ENCODE peak calls at places on chromosome X, in five cellular contexts. T, R, B, S and E are unnamed samples.

GRCh38 chrX:25066131-25066530 is 50.4 kb upstream of the ARX start:
- DNase-seq in S (no peak), B (no peak), R (no peak), T (no peak), E (no peak)

GRCh38 chrX:50920132-50920531 is 9.6 kb downstream of the BMP15 start:
- DNase-seq in R (no peak), B (no peak), S (no peak), T (no peak), E (peak)

GRCh38 chrX:101803451-101803850 is 128.4 kb downstream of the ZMAT1 start:
- DNase-seq in S (no peak), B (no peak), T (no peak), R (no peak), E (peak)

GRCh38 chrX:114583646-114584433 is at the start of gene HTR2C:
- DNase-seq in B (peak), T (no peak), R (no peak), S (no peak), E (no peak)

GRCh38 chrX:48459483-48459882 is 10.6 kb downstream of the SLC38A5 start:
- DNase-seq in B (no peak), R (no peak), T (no peak), S (no peak), E (no peak)

GRCh38 chrX:150899191-150899757 is 806 bp upstream of the CD99L2 start:
- DNase-seq in R (peak), B (peak), S (peak), T (no peak), E (no peak)

GRCh38 chrX:152405561-152405960 is 45.6 kb downstream of the GABRA3 start:
- DNase-seq in R (no peak), T (no peak), S (no peak), B (no peak), E (peak)

GRCh38 chrX:31580227-31580626 is 508.4 kb upstream of the FTHL17 start:
- DNase-seq in R (no peak), B (no peak), T (no peak), S (peak), E (no peak)

GRCh38 chrX:39985551-39985950 is 112.2 kb downstream of the BCOR start:
- DNase-seq in S (no peak), T (no peak), B (no peak), R (no peak), E (no peak)

GRCh38 chrX:74119016-74119910 is 184.7 kb upstream of the ZCCHC13 start:
- DNase-seq in R (no peak), S (no peak), B (no peak), T (no peak), E (peak)

GRCh38 chrX:109959356-109959871 is 43.5 kb upstream of the TMEM164 start:
- DNase-seq in B (no peak), T (no peak), S (no peak), R (no peak), E (no peak)

GRCh38 chrX:132207996-132208395 is 11.3 kb downstream of the RAP2C start:
- DNase-seq in T (no peak), B (no peak), R (no peak), S (no peak), E (no peak)

GRCh38 chrX:48107717-48108116 is 22.7 kb upstream of the SPACA5B start:
- DNase-seq in B (no peak), T (no peak), S (no peak), R (no peak), E (no peak)

GRCh38 chrX:46381630-46382029 is 163.6 kb downstream of the ZNF674 start:
- DNase-seq in R (no peak), T (no peak), B (no peak), S (peak), E (peak)

GRCh38 chrX:63349307-63349706 is 1.8 kb downstream of the SPIN4 start:
- DNase-seq in S (no peak), B (peak), R (no peak), T (no peak), E (peak)

GRCh38 chrX:124234348-124234747 is 98.1 kb upstream of the TEX13D start:
- DNase-seq in R (no peak), B (no peak), T (no peak), S (no peak), E (no peak)

GRCh38 chrX:2432298-2432863 is 68.4 kb downstream of the DHRSX start:
- DNase-seq in T (no peak), R (no peak), S (no peak), B (no peak), E (no peak)

GRCh38 chrX:110218591-110218990 is 99.3 kb downstream of the AMMECR1 start:
- DNase-seq in S (no peak), B (no peak), R (no peak), T (no peak), E (peak)

GRCh38 chrX:118552501-118552900 is 56.9 kb downstream of the DOCK11 start:
- DNase-seq in B (no peak), R (no peak), S (no peak), T (no peak), E (peak)

GRCh38 chrX:131975851-131976250 is 47.3 kb upstream of the STK26 start:
- DNase-seq in B (no peak), T (no peak), R (no peak), S (no peak), E (no peak)

GRCh38 chrX:121949041-121949760 is 901.8 kb downstream of the GLUD2 start:
- DNase-seq in T (no peak), S (no peak), R (no peak), B (no peak), E (no peak)

GRCh38 chrX:139691493-139691842 is 16.5 kb downstream of the MCF2 start:
- DNase-seq in T (no peak), S (peak), B (peak), R (no peak), E (no peak)

GRCh38 chrX:850471-850916 is 219.9 kb downstream of the SHOX start:
- DNase-seq in T (no peak), B (no peak), S (no peak), R (no peak), E (no peak)

GRCh38 chrX:149453030-149453429 is 52.1 kb downstream of the IDS start:
- DNase-seq in B (no peak), T (no peak), R (no peak), S (no peak), E (peak)

GRCh38 chrX:40867352-40867751 is 132.0 kb upstream of the MED14 start:
- DNase-seq in R (no peak), B (no peak), T (no peak), S (no peak), E (peak)

GRCh38 chrX:102712216-102712966 is at the start of gene GPRASP2:
- DNase-seq in B (peak), T (no peak), R (peak), S (peak), E (peak)

GRCh38 chrX:49829016-49829415 is at the start of gene PAGE4:
- DNase-seq in R (no peak), T (no peak), B (peak), S (no peak), E (no peak)

GRCh38 chrX:154540897-154541535 is 5.6 kb downstream of the G6PD start:
- DNase-seq in T (no peak), B (no peak), S (no peak), R (no peak), E (peak)

GRCh38 chrX:40628506-40628905 is 5.3 kb downstream of the MPC1L start:
- DNase-seq in T (no peak), B (no peak), S (no peak), R (no peak), E (no peak)

GRCh38 chrX:110414679-110415439 is 56.2 kb downstream of the RTL9 start:
- DNase-seq in R (no peak), T (no peak), S (no peak), B (no peak), E (no peak)

GRCh38 chrX:8815460-8816065 is 14.4 kb upstream of the FAM9A start:
- DNase-seq in S (no peak), B (peak), T (no peak), R (no peak), E (peak)
- TF ChIP-seq CTCF in S (peak), B (peak), T (peak), R (peak), E (peak)

GRCh38 chrX:16671005-16671404 is 21.0 kb downstream of the S100G start:
- DNase-seq in T (no peak), B (peak), R (no peak), S (no peak), E (peak)
- TF ChIP-seq CTCF in T (no peak), B (peak), R (no peak), S (no peak), E (peak)

DNA sequence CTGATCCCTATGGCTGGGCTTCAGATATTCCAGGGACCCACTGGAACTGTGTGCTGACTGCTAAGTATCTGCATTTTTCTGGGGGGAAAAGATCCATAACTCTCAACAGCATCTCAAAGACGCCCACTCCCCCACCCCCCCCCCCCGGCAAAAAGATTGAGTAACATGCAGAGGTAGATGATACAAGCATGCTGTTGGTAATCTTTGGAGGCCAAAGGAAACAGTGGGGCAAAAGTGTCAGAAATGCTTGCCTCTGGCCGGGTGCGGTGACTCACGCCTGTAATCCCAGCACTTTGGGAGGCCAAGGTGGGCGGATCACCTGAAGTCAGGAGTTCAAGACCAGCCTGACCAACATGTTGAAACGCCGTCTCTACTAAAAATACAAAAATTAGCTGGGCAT is 12.2 kb downstream of the XPNPEP2 start:
- DNase-seq in B (no peak), S (no peak), R (no peak), T (no peak), E (no peak)
- TF ChIP-seq CTCF in B (no peak), S (no peak), R (no peak), T (no peak), E (no peak)

GRCh38 chrX:107775000-107775733 is 420 bp downstream of the TSC22D3 start:
- DNase-seq in B (no peak), S (no peak), T (no peak), R (no peak), E (no peak)
- TF ChIP-seq CTCF in B (no peak), S (no peak), T (no peak), R (no peak), E (no peak)